ENCODE peak calls at places on chromosomes 6 and 20, in ten cellular contexts. One of them, this sample, is unnamed.

GRCh38 chr20:35171753-35172433 is at the start of gene PROCR:
- DNase-seq in tibial artery: peak; percentile 92
- DNase-seq in BJ: peak; percentile 79
- DNase-seq in left ventricle myocardium inferior: peak; percentile 88
- DNase-seq in epithelial cell of esophagus: peak; percentile 100
- DNase-seq in stomach: peak; percentile 72
- DNase-seq in heart left ventricle: peak; percentile 88
- DNase-seq in right atrium auricular region: peak; percentile 90
- DNase-seq in keratinocyte: peak; percentile 94
- DNase-seq in psoas muscle: peak; percentile 88
- DNase-seq in this sample: peak; percentile 70

GRCh38 chr6:26223677-26224546 is 136.7 kb downstream of the HFE start:
- DNase-seq in tibial artery: peak; percentile 82
- DNase-seq in BJ: peak; percentile 95
- DNase-seq in left ventricle myocardium inferior: peak; percentile 50
- DNase-seq in epithelial cell of esophagus: peak; percentile 93
- DNase-seq in stomach: peak; percentile 75
- DNase-seq in heart left ventricle: peak; percentile 70
- DNase-seq in right atrium auricular region: no peak
- DNase-seq in keratinocyte: no peak
- DNase-seq in psoas muscle: peak; percentile 59
- DNase-seq in this sample: peak; percentile 82

GRCh38 chr20:39661833-39662232 is 699.7 kb downstream of the DHX35 start:
- DNase-seq in tibial artery: no peak
- DNase-seq in BJ: no peak
- DNase-seq in left ventricle myocardium inferior: no peak
- DNase-seq in epithelial cell of esophagus: peak; percentile 10
- DNase-seq in stomach: no peak
- DNase-seq in heart left ventricle: no peak
- DNase-seq in right atrium auricular region: no peak
- DNase-seq in keratinocyte: no peak
- DNase-seq in psoas muscle: no peak
- DNase-seq in this sample: peak; percentile 8

GRCh38 chr20:23063573-23063972 is 14.1 kb upstream of the THBD start:
- DNase-seq in tibial artery: no peak
- DNase-seq in BJ: no peak
- DNase-seq in left ventricle myocardium inferior: no peak
- DNase-seq in epithelial cell of esophagus: no peak
- DNase-seq in stomach: no peak
- DNase-seq in heart left ventricle: no peak
- DNase-seq in right atrium auricular region: no peak
- DNase-seq in keratinocyte: no peak
- DNase-seq in psoas muscle: no peak
- DNase-seq in this sample: no peak

GRCh38 chr6:47854996-47855395 is 73.2 kb downstream of the OPN5 start:
- DNase-seq in tibial artery: no peak
- DNase-seq in BJ: no peak
- DNase-seq in left ventricle myocardium inferior: no peak
- DNase-seq in epithelial cell of esophagus: peak; percentile 80
- DNase-seq in stomach: no peak
- DNase-seq in heart left ventricle: no peak
- DNase-seq in right atrium auricular region: no peak
- DNase-seq in keratinocyte: no peak
- DNase-seq in psoas muscle: no peak
- DNase-seq in this sample: no peak

GRCh38 chr20:48457261-48458002 is 370.4 kb downstream of the PREX1 start:
- DNase-seq in tibial artery: peak; percentile 25
- DNase-seq in BJ: no peak
- DNase-seq in left ventricle myocardium inferior: no peak
- DNase-seq in epithelial cell of esophagus: no peak
- DNase-seq in stomach: no peak
- DNase-seq in heart left ventricle: no peak
- DNase-seq in right atrium auricular region: no peak
- DNase-seq in keratinocyte: no peak
- DNase-seq in psoas muscle: no peak
- DNase-seq in this sample: no peak

GRCh38 chr20:2576317-2576727 is 39.9 kb downstream of the TMC2 start:
- DNase-seq in tibial artery: no peak
- DNase-seq in BJ: no peak
- DNase-seq in left ventricle myocardium inferior: no peak
- DNase-seq in epithelial cell of esophagus: no peak
- DNase-seq in stomach: no peak
- DNase-seq in heart left ventricle: no peak
- DNase-seq in right atrium auricular region: no peak
- DNase-seq in keratinocyte: no peak
- DNase-seq in psoas muscle: no peak
- DNase-seq in this sample: no peak

GRCh38 chr20:23165964-23166363 is 79.8 kb upstream of the CD93 start:
- DNase-seq in tibial artery: no peak
- DNase-seq in BJ: no peak
- DNase-seq in left ventricle myocardium inferior: no peak
- DNase-seq in epithelial cell of esophagus: no peak
- DNase-seq in stomach: no peak
- DNase-seq in heart left ventricle: no peak
- DNase-seq in right atrium auricular region: no peak
- DNase-seq in keratinocyte: no peak
- DNase-seq in psoas muscle: no peak
- DNase-seq in this sample: no peak

GRCh38 chr6:154932562-154933027 is 62.5 kb upstream of the TIAM2 start:
- DNase-seq in tibial artery: no peak
- DNase-seq in BJ: peak; percentile 69
- DNase-seq in left ventricle myocardium inferior: no peak
- DNase-seq in epithelial cell of esophagus: peak; percentile 79
- DNase-seq in stomach: no peak
- DNase-seq in heart left ventricle: no peak
- DNase-seq in right atrium auricular region: no peak
- DNase-seq in keratinocyte: no peak
- DNase-seq in psoas muscle: no peak
- DNase-seq in this sample: peak; percentile 52

GRCh38 chr6:20412674-20413073 is 11.0 kb downstream of the E2F3 start:
- DNase-seq in tibial artery: no peak
- DNase-seq in BJ: no peak
- DNase-seq in left ventricle myocardium inferior: no peak
- DNase-seq in epithelial cell of esophagus: no peak
- DNase-seq in stomach: no peak
- DNase-seq in heart left ventricle: no peak
- DNase-seq in right atrium auricular region: no peak
- DNase-seq in keratinocyte: no peak
- DNase-seq in psoas muscle: no peak
- DNase-seq in this sample: no peak

GRCh38 chr6:90714319-90714718 is 127.4 kb upstream of the MAP3K7 start:
- DNase-seq in tibial artery: no peak
- DNase-seq in BJ: no peak
- DNase-seq in left ventricle myocardium inferior: no peak
- DNase-seq in epithelial cell of esophagus: peak; percentile 73
- DNase-seq in stomach: no peak
- DNase-seq in heart left ventricle: no peak
- DNase-seq in right atrium auricular region: no peak
- DNase-seq in keratinocyte: peak; percentile 67
- DNase-seq in psoas muscle: no peak
- DNase-seq in this sample: no peak

GRCh38 chr6:128704601-128705000 is 178.3 kb upstream of the LAMA2 start:
- DNase-seq in tibial artery: no peak
- DNase-seq in BJ: no peak
- DNase-seq in left ventricle myocardium inferior: no peak
- DNase-seq in epithelial cell of esophagus: no peak
- DNase-seq in stomach: no peak
- DNase-seq in heart left ventricle: no peak
- DNase-seq in right atrium auricular region: no peak
- DNase-seq in keratinocyte: no peak
- DNase-seq in psoas muscle: no peak
- DNase-seq in this sample: no peak

GRCh38 chr20:22462975-22463914 is 121.1 kb downstream of the FOXA2 start:
- DNase-seq in tibial artery: no peak
- DNase-seq in BJ: no peak
- DNase-seq in left ventricle myocardium inferior: no peak
- DNase-seq in epithelial cell of esophagus: peak; percentile 72
- DNase-seq in stomach: no peak
- DNase-seq in heart left ventricle: no peak
- DNase-seq in right atrium auricular region: no peak
- DNase-seq in keratinocyte: no peak
- DNase-seq in psoas muscle: no peak
- DNase-seq in this sample: no peak

GRCh38 chr6:11462742-11463414 is 74.7 kb upstream of the TMEM170B start:
- DNase-seq in tibial artery: no peak
- DNase-seq in BJ: no peak
- DNase-seq in left ventricle myocardium inferior: no peak
- DNase-seq in epithelial cell of esophagus: peak; percentile 72
- DNase-seq in stomach: no peak
- DNase-seq in heart left ventricle: no peak
- DNase-seq in right atrium auricular region: no peak
- DNase-seq in keratinocyte: no peak
- DNase-seq in psoas muscle: no peak
- DNase-seq in this sample: no peak

GRCh38 chr6:1993049-1993448 is 252.4 kb downstream of the GMDS start:
- DNase-seq in tibial artery: no peak
- DNase-seq in BJ: no peak
- DNase-seq in left ventricle myocardium inferior: no peak
- DNase-seq in epithelial cell of esophagus: peak; percentile 66
- DNase-seq in stomach: no peak
- DNase-seq in heart left ventricle: no peak
- DNase-seq in right atrium auricular region: no peak
- DNase-seq in keratinocyte: no peak
- DNase-seq in psoas muscle: no peak
- DNase-seq in this sample: no peak

GRCh38 chr20:10581823-10582222 is 92.0 kb downstream of the JAG1 start:
- DNase-seq in tibial artery: no peak
- DNase-seq in BJ: peak; percentile 59
- DNase-seq in left ventricle myocardium inferior: no peak
- DNase-seq in epithelial cell of esophagus: peak; percentile 61
- DNase-seq in stomach: no peak
- DNase-seq in heart left ventricle: no peak
- DNase-seq in right atrium auricular region: no peak
- DNase-seq in keratinocyte: no peak
- DNase-seq in psoas muscle: no peak
- DNase-seq in this sample: no peak

GRCh38 chr20:64161595-64162238 is 2.5 kb upstream of the MYT1 start:
- DNase-seq in tibial artery: no peak
- DNase-seq in BJ: no peak
- DNase-seq in left ventricle myocardium inferior: peak; percentile 38
- DNase-seq in epithelial cell of esophagus: peak; percentile 60
- DNase-seq in stomach: no peak
- DNase-seq in heart left ventricle: peak; percentile 52
- DNase-seq in right atrium auricular region: no peak
- DNase-seq in keratinocyte: no peak
- DNase-seq in psoas muscle: no peak
- DNase-seq in this sample: no peak

GRCh38 chr6:31713991-31714684 is 1.0 kb upstream of the LY6G6D start:
- DNase-seq in tibial artery: no peak
- DNase-seq in BJ: no peak
- DNase-seq in left ventricle myocardium inferior: no peak
- DNase-seq in epithelial cell of esophagus: no peak
- DNase-seq in stomach: no peak
- DNase-seq in heart left ventricle: no peak
- DNase-seq in right atrium auricular region: no peak
- DNase-seq in keratinocyte: no peak
- DNase-seq in psoas muscle: no peak
- DNase-seq in this sample: no peak

GRCh38 chr6:31711233-31711632 is 3.9 kb upstream of the LY6G6D start:
- DNase-seq in tibial artery: no peak
- DNase-seq in BJ: no peak
- DNase-seq in left ventricle myocardium inferior: no peak
- DNase-seq in epithelial cell of esophagus: peak; percentile 21
- DNase-seq in stomach: no peak
- DNase-seq in heart left ventricle: no peak
- DNase-seq in right atrium auricular region: no peak
- DNase-seq in keratinocyte: no peak
- DNase-seq in psoas muscle: no peak
- DNase-seq in this sample: no peak

GRCh38 chr6:31713465-31713864 is 1.7 kb upstream of the LY6G6D start:
- DNase-seq in tibial artery: no peak
- DNase-seq in BJ: no peak
- DNase-seq in left ventricle myocardium inferior: no peak
- DNase-seq in epithelial cell of esophagus: no peak
- DNase-seq in stomach: no peak
- DNase-seq in heart left ventricle: no peak
- DNase-seq in right atrium auricular region: no peak
- DNase-seq in keratinocyte: no peak
- DNase-seq in psoas muscle: no peak
- DNase-seq in this sample: no peak

GRCh38 chr6:31710490-31711219 is 4.0 kb downstream of the LY6G6F start:
- DNase-seq in tibial artery: no peak
- DNase-seq in BJ: no peak
- DNase-seq in left ventricle myocardium inferior: no peak
- DNase-seq in epithelial cell of esophagus: no peak
- DNase-seq in stomach: no peak
- DNase-seq in heart left ventricle: no peak
- DNase-seq in right atrium auricular region: no peak
- DNase-seq in keratinocyte: no peak
- DNase-seq in psoas muscle: no peak
- DNase-seq in this sample: no peak

GRCh38 chr6:31712296-31712695 is 2.9 kb upstream of the LY6G6D start:
- DNase-seq in tibial artery: no peak
- DNase-seq in BJ: no peak
- DNase-seq in left ventricle myocardium inferior: no peak
- DNase-seq in epithelial cell of esophagus: peak; percentile 52
- DNase-seq in stomach: no peak
- DNase-seq in heart left ventricle: no peak
- DNase-seq in right atrium auricular region: no peak
- DNase-seq in keratinocyte: no peak
- DNase-seq in psoas muscle: no peak
- DNase-seq in this sample: no peak
- TF ChIP-seq CTCF in tibial artery: peak; percentile 8
- TF ChIP-seq CTCF in BJ: no peak
- TF ChIP-seq CTCF in left ventricle myocardium inferior: peak; percentile 36
- TF ChIP-seq CTCF in epithelial cell of esophagus: peak; percentile 50
- TF ChIP-seq CTCF in stomach: no peak
- TF ChIP-seq CTCF in heart left ventricle: peak; percentile 38
- TF ChIP-seq CTCF in right atrium auricular region: peak; percentile 32
- TF ChIP-seq CTCF in keratinocyte: peak; percentile 74
- TF ChIP-seq CTCF in psoas muscle: no peak
- TF ChIP-seq CTCF in this sample: no peak

GRCh38 chr6:16804515-16805161 is 43.4 kb upstream of the ATXN1 start:
- DNase-seq in tibial artery: no peak
- DNase-seq in BJ: no peak
- DNase-seq in left ventricle myocardium inferior: no peak
- DNase-seq in epithelial cell of esophagus: no peak
- DNase-seq in stomach: no peak
- DNase-seq in heart left ventricle: no peak
- DNase-seq in right atrium auricular region: no peak
- DNase-seq in keratinocyte: no peak
- DNase-seq in psoas muscle: no peak
- DNase-seq in this sample: no peak
- TF ChIP-seq CTCF in tibial artery: no peak
- TF ChIP-seq CTCF in BJ: no peak
- TF ChIP-seq CTCF in left ventricle myocardium inferior: no peak
- TF ChIP-seq CTCF in epithelial cell of esophagus: no peak
- TF ChIP-seq CTCF in stomach: no peak
- TF ChIP-seq CTCF in heart left ventricle: no peak
- TF ChIP-seq CTCF in right atrium auricular region: no peak
- TF ChIP-seq CTCF in keratinocyte: no peak
- TF ChIP-seq CTCF in psoas muscle: no peak
- TF ChIP-seq CTCF in this sample: no peak

GRCh38 chr20:33005132-33005566 is 916 bp upstream of the SUN5 start:
- DNase-seq in tibial artery: no peak
- DNase-seq in BJ: no peak
- DNase-seq in left ventricle myocardium inferior: no peak
- DNase-seq in epithelial cell of esophagus: no peak
- DNase-seq in stomach: no peak
- DNase-seq in heart left ventricle: no peak
- DNase-seq in right atrium auricular region: no peak
- DNase-seq in keratinocyte: no peak
- DNase-seq in psoas muscle: no peak
- DNase-seq in this sample: no peak
- TF ChIP-seq CTCF in tibial artery: peak; percentile 7
- TF ChIP-seq CTCF in BJ: peak; percentile 32
- TF ChIP-seq CTCF in left ventricle myocardium inferior: peak; percentile 24
- TF ChIP-seq CTCF in epithelial cell of esophagus: peak; percentile 16
- TF ChIP-seq CTCF in stomach: no peak
- TF ChIP-seq CTCF in heart left ventricle: peak; percentile 22
- TF ChIP-seq CTCF in right atrium auricular region: peak; percentile 35
- TF ChIP-seq CTCF in keratinocyte: peak; percentile 49
- TF ChIP-seq CTCF in psoas muscle: peak; percentile 12
- TF ChIP-seq CTCF in this sample: peak; percentile 18

GRCh38 chr6:111892431-111892830 is 19.2 kb upstream of the FYN start:
- DNase-seq in tibial artery: no peak
- DNase-seq in BJ: no peak
- DNase-seq in left ventricle myocardium inferior: no peak
- DNase-seq in epithelial cell of esophagus: no peak
- DNase-seq in stomach: no peak
- DNase-seq in heart left ventricle: no peak
- DNase-seq in right atrium auricular region: no peak
- DNase-seq in keratinocyte: no peak
- DNase-seq in psoas muscle: no peak
- DNase-seq in this sample: no peak
- TF ChIP-seq CTCF in tibial artery: no peak
- TF ChIP-seq CTCF in BJ: no peak
- TF ChIP-seq CTCF in left ventricle myocardium inferior: no peak
- TF ChIP-seq CTCF in epithelial cell of esophagus: no peak
- TF ChIP-seq CTCF in stomach: no peak
- TF ChIP-seq CTCF in heart left ventricle: no peak
- TF ChIP-seq CTCF in right atrium auricular region: no peak
- TF ChIP-seq CTCF in keratinocyte: no peak
- TF ChIP-seq CTCF in psoas muscle: no peak
- TF ChIP-seq CTCF in this sample: no peak

This sample was measured in AG09319.